ENCODE peak calls at places on chromosomes 1 and 21, in five cellular contexts. L is DND-41, E is OCI-LY7, C is heart right ventricle, K is body of pancreas. G is an unnamed sample.

GRCh38 chr1:15305366-15305765 is 58.3 kb downstream of the FHAD1 start:
- DNase-seq in L (no peak), E (no peak), C (no peak), K (no peak), G (no peak)

GRCh38 chr21:46189213-46189958 is 5.1 kb upstream of the SPATC1L start:
- DNase-seq in L (no peak), E (no peak), C (no peak), K (no peak), G (peak)

GRCh38 chr1:231684333-231685244 is 58.0 kb downstream of the DISC1 start:
- DNase-seq in L (no peak), E (no peak), C (no peak), K (no peak), G (no peak)

GRCh38 chr1:14371806-14372497 is 226.5 kb upstream of the KAZN start:
- DNase-seq in L (no peak), E (no peak), C (no peak), K (no peak), G (no peak)

GRCh38 chr1:211928993-211929637 is 98.6 kb upstream of the LPGAT1 start:
- DNase-seq in L (no peak), E (no peak), C (no peak), K (peak), G (peak)

GRCh38 chr1:156738407-156738806 is 2.5 kb downstream of the MRPL24 start:
- DNase-seq in L (no peak), E (no peak), C (no peak), K (no peak), G (no peak)

GRCh38 chr21:41369915-41370839 is 8.3 kb downstream of the MX2 start:
- DNase-seq in L (peak), E (no peak), C (peak), K (peak), G (no peak)

GRCh38 chr1:53512807-53513755 is 53.9 kb downstream of the DMRTB1 start:
- DNase-seq in L (no peak), E (no peak), C (peak), K (no peak), G (no peak)

GRCh38 chr1:200168926-200169325 is 141.4 kb downstream of the NR5A2 start:
- DNase-seq in L (no peak), E (no peak), C (no peak), K (no peak), G (peak)

GRCh38 chr1:21911205-21912001 is 25.7 kb downstream of the HSPG2 start:
- DNase-seq in L (no peak), E (no peak), C (peak), K (no peak), G (no peak)

GRCh38 chr1:17188217-17188616 is 16.7 kb upstream of the PADI1 start:
- DNase-seq in L (no peak), E (no peak), C (no peak), K (no peak), G (no peak)

GRCh38 chr21:25441835-25442234 is 165.4 kb downstream of the MRPL39 start:
- DNase-seq in L (no peak), E (no peak), C (no peak), K (no peak), G (no peak)

GRCh38 chr1:109385417-109385816 is 12.3 kb downstream of the SORT1 start:
- DNase-seq in L (no peak), E (no peak), C (peak), K (peak), G (no peak)

GRCh38 chr1:161198877-161199431 is at the start of gene ADAMTS4:
- DNase-seq in L (no peak), E (no peak), C (peak), K (peak), G (peak)
- H3K4me3 ChIP-seq in L (no peak), E (no peak), C (peak), K (no peak), G (peak)

DNA sequence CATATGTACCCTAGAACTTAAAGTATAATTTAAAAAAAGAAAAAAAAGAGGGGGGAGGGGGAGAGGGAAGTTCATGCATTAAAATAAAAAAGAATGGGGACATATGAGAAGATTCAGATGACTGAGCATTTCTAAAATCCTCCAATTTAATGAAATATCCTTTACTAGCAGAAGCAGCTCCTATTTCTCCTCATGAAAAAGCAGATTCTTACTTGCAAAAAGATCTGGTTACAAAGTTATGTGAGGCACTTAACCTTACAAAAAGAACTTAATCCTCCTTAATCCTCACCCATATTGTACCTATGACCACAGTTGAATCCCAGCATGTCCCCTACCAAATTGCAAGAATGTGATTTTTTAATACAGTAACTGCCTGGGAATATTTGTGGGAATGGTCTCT is 298.5 kb downstream of the SRGAP2C start:
- DNase-seq in L (no peak), E (no peak), C (no peak), K (no peak), G (no peak)
- H3K27ac ChIP-seq in L (no peak), E (no peak), C (no peak), K (no peak), G (no peak)

DNA sequence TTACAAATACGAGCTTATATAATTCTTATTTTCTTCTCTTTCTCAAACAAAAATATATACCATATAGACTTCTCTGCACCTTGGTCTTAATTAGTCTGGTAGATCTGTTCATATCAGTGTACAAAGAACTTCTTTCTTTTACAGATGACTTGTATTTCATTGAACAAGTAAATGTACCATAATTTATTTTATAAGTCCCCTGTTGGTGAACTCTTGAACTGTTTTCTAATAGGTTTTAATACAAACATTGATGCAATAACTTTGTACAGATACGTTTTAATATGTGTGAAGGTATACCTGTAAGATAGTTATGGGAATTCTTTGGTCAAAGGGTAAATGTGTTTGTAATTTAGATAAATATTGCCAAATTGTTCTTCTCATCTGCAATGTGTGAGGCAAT is 28.4 kb downstream of the GPR88 start:
- DNase-seq in L (no peak), E (no peak), C (no peak), K (no peak), G (no peak)
- TF ChIP-seq CTCF in L (no peak), E (peak), C (no peak), K (no peak), G (no peak)

DNA sequence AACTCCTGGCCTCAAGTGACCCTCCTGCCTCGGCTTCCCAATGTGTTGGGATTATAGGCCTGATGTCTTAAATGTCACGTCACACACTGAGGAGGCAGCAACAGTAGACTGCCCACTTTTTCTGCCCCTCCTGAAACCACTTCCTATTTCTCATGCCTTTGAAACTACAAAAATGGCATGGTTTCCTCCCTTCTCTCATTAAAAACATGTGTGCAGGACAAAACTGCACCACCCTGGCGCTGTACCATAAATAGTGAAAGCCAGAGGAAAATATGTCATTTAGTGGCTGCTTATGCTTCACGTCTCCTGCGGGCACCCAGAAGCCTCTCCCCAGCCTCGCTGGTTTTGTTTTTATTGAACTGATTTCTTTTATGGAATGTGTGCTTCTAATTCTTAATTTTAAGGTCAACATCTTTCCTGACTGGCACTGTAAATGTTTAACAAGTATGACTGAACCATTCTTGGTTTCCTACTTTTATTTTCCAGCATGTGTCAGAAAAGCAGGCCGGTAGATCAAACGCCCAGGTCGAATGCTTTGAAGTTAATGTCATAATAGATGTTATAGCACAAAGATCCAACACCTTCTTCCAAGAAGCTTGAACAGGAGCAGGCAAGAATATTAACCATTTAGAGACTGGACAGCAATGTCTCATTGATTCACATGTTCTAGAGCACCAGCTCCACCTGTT is 59.6 kb upstream of the C1orf87 start:
- DNase-seq in L (no peak), E (no peak), C (no peak), K (no peak), G (no peak)
- H3K4me3 ChIP-seq in L (no peak), E (no peak), C (no peak), K (no peak), G (no peak)

GRCh38 chr1:244050835-244051444 is at the start of gene ZBTB18:
- DNase-seq in L (peak), E (no peak), C (no peak), K (peak), G (peak)
- H3K27ac ChIP-seq in L (peak), E (no peak), C (peak), K (peak), G (peak)

GRCh38 chr1:155691992-155692528 is 3.2 kb downstream of the DAP3 start:
- DNase-seq in L (no peak), E (no peak), C (no peak), K (no peak), G (peak)

GRCh38 chr1:155694167-155694566 is 5.3 kb downstream of the DAP3 start:
- DNase-seq in L (no peak), E (no peak), C (no peak), K (no peak), G (no peak)

DNA sequence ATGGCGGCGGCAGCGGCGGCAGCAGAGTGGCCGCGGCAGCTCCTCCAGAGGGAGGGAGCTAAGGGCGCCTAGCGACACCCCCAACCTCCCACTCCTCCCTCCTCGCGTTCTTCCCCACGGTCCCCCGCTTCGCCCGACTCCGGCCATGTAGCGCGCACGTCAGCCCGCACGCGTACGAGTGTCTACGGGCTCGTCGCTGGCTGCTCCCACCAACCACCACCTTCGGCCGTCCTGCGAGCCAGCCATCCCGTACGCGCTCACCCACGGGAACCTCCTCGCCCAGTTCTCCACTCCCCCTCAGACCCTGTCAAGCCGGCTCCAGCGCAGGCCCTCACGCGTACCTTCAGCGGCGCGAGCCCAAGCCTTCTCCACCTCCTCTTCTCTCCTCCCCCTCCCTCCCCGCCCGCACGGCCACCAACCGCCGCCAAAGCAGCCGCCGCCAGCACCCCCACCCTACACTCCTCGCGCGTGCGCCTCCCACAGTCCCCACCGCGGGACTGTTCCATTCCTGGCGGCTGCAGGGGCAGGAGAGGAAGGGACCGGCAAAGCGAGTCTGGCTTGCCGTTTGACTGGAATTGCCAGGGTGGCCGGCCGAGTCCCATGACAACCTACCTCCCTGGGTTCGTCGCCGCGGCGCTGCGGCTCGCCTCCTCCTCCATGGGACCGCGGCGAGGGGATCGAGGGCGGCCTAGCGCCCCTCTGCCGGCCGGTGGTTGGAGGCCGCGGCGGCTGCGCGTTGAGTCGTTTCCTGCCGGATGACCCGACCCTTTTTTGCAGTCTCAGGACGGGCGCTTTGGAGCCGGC is at the start of the genes DAP3 and YY1AP1:
- DNase-seq in L (peak), E (peak), C (peak), K (peak), G (peak)
- TF ChIP-seq CTCF in L (no peak), E (no peak), C (no peak), K (no peak), G (no peak)

GRCh38 chr1:42680045-42680444 is 2.2 kb upstream of the YBX1 start:
- DNase-seq in L (no peak), E (no peak), C (no peak), K (no peak), G (no peak)
- H3K4me3 ChIP-seq in L (no peak), E (peak), C (no peak), K (no peak), G (no peak)

GRCh38 chr1:66265796-66266195 is 268.2 kb upstream of the SGIP1 start:
- DNase-seq in L (no peak), E (no peak), C (no peak), K (no peak), G (no peak)
- H3K27ac ChIP-seq in L (no peak), E (no peak), C (no peak), K (no peak), G (no peak)